ENCODE peak calls at places on chromosomes 4 and X, in nine cellular contexts. K is PC-3; R is left ventricle myocardium inferior; S is spleen; O is CD8-positive, alpha-beta T cell; U is heart left ventricle; C is HCT116; P is GM23338; T is BJ. Y is an unnamed sample.

GRCh38 chr4:125254111-125254510 is 60.6 kb upstream of the FAT4 start:
- DNase-seq in K (no peak), C (no peak), U (no peak), R (no peak), P (no peak), T (peak; percentile 11), S (no peak), O (no peak), Y (no peak)

GRCh38 chr4:138399041-138399440 is 156.9 kb upstream of the SLC7A11 start:
- DNase-seq in U (no peak), C (no peak), O (no peak), T (no peak), S (no peak), R (no peak), K (no peak), P (no peak), Y (no peak)

GRCh38 chrX:68273887-68274286 is 159.4 kb downstream of the OPHN1 start:
- DNase-seq in O (no peak), S (no peak), P (peak; percentile 50), K (no peak), T (no peak), C (peak; percentile 8), U (no peak), R (no peak), Y (no peak)

GRCh38 chr4:189511581-189511980 is 429.1 kb upstream of the FRG1 start:
- DNase-seq in K (no peak), T (no peak), P (no peak), U (no peak), S (no peak), R (no peak), O (no peak), C (no peak), Y (no peak)

GRCh38 chrX:121036951-121037350 is 10.5 kb upstream of the GLUD2 start:
- DNase-seq in U (no peak), R (no peak), S (no peak), O (no peak), K (no peak), P (no peak), C (no peak), T (no peak), Y (no peak)

GRCh38 chr4:19971829-19972228 is 279.9 kb upstream of the SLIT2 start:
- DNase-seq in T (no peak), C (no peak), U (no peak), P (peak; percentile 5), K (peak; percentile 70), S (no peak), R (no peak), O (no peak), Y (no peak)

GRCh38 chr4:169103966-169104412 is 93.9 kb upstream of the CBR4 start:
- DNase-seq in U (no peak), T (no peak), O (no peak), C (no peak), S (no peak), K (peak; percentile 95), P (peak; percentile 85), R (no peak), Y (peak; percentile 85)

GRCh38 chr4:65661469-65661868 is 8.8 kb downstream of the EPHA5 start:
- DNase-seq in O (no peak), U (no peak), R (no peak), P (peak; percentile 35), T (no peak), C (no peak), S (no peak), K (peak; percentile 71), Y (no peak)

GRCh38 chrX:75873993-75874392 is 88.9 kb upstream of the MAGEE2 start:
- DNase-seq in P (no peak), S (no peak), R (no peak), T (no peak), O (no peak), U (no peak), K (no peak), C (no peak), Y (no peak)

GRCh38 chr4:110869862-110870577 is 247.1 kb upstream of the PITX2 start:
- DNase-seq in T (no peak), C (peak; percentile 24), R (no peak), K (no peak), U (no peak), P (no peak), S (no peak), O (no peak), Y (no peak)

GRCh38 chr4:186749611-186750281 is 26.1 kb upstream of the FAT1 start:
- DNase-seq in P (no peak), S (no peak), T (no peak), C (no peak), U (no peak), O (no peak), R (no peak), K (no peak), Y (no peak)

GRCh38 chr4:73866236-73866635 is 3.0 kb upstream of the CXCL1 start:
- DNase-seq in O (no peak), S (no peak), K (no peak), R (no peak), T (no peak), C (no peak), U (no peak), P (no peak), Y (no peak)

GRCh38 chr4:38368612-38369011 is 295.4 kb upstream of the KLF3 start:
- DNase-seq in U (no peak), T (no peak), K (peak; percentile 6), R (no peak), C (no peak), O (no peak), P (no peak), S (no peak), Y (no peak)

DNA sequence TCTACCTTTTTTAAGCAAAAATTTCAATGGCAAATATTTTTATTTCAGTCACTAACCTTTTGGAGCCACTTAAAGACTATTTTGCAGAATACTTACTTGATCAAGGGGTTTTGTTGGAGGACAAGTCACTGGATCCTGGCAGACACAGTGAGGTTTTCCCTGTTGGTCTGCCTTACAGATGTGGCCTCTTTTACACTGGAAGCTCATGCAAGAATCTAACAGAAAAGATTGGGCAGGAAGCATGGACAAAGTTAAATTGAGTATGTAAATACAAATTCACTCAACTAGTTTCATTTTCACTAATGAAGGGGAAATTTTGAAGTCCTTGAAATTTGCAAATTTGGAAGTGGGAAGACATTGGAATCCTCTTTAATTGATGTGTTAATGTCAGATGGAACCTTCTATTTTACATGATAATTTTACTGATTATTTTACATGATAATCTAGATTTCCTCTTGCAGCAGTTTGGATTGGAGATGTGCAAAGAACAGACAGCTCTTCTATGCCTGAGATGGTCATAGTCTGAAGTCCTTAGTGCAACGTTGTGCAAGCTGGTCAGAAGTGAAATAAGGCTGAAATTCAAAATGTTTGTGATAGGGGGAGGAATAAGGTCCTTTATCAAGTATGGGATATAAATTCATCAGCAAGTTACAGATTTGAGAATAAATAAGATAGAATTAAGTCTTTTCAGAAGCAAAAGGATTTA is 38.4 kb downstream of the SPARCL1 start:
- DNase-seq in P (no peak), T (no peak), K (no peak), R (no peak), C (no peak), S (no peak), O (no peak), U (no peak), Y (no peak)
- H3K36me3 ChIP-seq in P (peaks cover 13% of the 10 kb centered on the region), T (no peaks in the 10 kb centered on the region), K (no peaks in the 10 kb centered on the region), R (peaks cover 98% of the 10 kb centered on the region), C (no peaks in the 10 kb centered on the region), S (no peaks in the 10 kb centered on the region), O (no peaks in the 10 kb centered on the region), U (peaks cover 84% of the 10 kb centered on the region), Y (no peaks in the 10 kb centered on the region)

GRCh38 chr4:17583944-17584343 is 6.9 kb downstream of the LAP3 start:
- DNase-seq in O (no peak), K (no peak), C (no peak), T (no peak), U (no peak), P (no peak), R (no peak), S (no peak), Y (no peak)
- H3K36me3 ChIP-seq in O (peaks cover 31% of the 10 kb centered on the region), K (peaks cover 12% of the 10 kb centered on the region), C (peaks cover 25% of the 10 kb centered on the region), T (peaks cover 14% of the 10 kb centered on the region), U (peaks cover 91% of the 10 kb centered on the region), P (peaks cover 39% of the 10 kb centered on the region), R (peaks cover 85% of the 10 kb centered on the region), S (no peaks in the 10 kb centered on the region), Y (peaks cover 9% of the 10 kb centered on the region)

DNA sequence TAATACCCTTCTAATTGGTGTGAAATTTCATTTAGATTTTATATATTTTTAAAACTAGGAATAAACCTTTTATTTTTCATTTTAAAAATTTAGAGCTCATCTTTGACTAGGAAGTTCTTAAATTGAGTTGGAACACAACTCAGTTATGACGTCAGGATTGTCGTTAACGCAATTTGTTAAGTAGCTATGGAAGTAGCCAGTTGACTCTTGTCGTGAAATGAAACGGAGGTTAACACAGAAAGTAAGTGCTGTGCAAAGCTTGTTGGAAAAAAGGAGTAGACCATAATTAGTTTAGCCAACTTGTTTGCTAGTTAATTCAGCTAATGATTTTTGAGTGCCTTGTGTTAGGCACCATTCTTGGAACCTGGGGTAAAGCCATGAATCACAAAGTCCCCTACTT is 18.3 kb downstream of the LARP7 start:
- DNase-seq in R (no peak), T (no peak), S (no peak), K (no peak), U (no peak), O (no peak), C (no peak), P (no peak), Y (no peak)
- H3K36me3 ChIP-seq in R (peaks cover 88% of the 10 kb centered on the region), T (peaks cover 1% of the 10 kb centered on the region), S (peaks cover 2% of the 10 kb centered on the region), K (peaks cover 4% of the 10 kb centered on the region), U (peaks cover 96% of the 10 kb centered on the region), O (peaks cover 34% of the 10 kb centered on the region), C (peaks cover 31% of the 10 kb centered on the region), P (no peaks in the 10 kb centered on the region), Y (peaks cover 44% of the 10 kb centered on the region)

DNA sequence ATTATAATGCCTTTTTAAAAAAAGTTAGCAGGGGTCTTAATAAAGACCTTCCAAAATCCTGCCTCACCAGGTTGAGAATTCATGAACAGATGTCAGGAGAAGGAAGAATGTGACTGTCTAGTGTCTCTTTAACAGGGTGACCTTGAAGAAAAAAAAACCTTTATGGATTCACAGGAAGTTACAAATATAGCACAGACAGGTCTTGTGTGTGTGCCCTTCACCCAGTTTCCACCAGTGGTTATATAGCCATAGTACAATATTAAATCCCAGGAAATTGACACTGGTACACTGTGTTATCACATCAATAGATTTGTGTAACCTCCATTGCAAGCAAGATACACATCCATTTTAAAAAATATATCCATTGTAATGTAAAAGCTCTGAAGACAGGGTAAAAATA is 43.7 kb downstream of the HADH start:
- DNase-seq in P (no peak), S (no peak), C (no peak), O (no peak), R (no peak), K (no peak), T (no peak), U (no peak), Y (no peak)
- H3K36me3 ChIP-seq in P (peaks cover 8% of the 10 kb centered on the region), S (no peaks in the 10 kb centered on the region), C (no peaks in the 10 kb centered on the region), O (no peaks in the 10 kb centered on the region), R (peaks cover 67% of the 10 kb centered on the region), K (no peaks in the 10 kb centered on the region), T (no peaks in the 10 kb centered on the region), U (peaks cover 71% of the 10 kb centered on the region), Y (peaks cover 2% of the 10 kb centered on the region)

GRCh38 chr4:1318046-1318375 is 28.3 kb downstream of the MAEA start:
- DNase-seq in R (peak; percentile 11), P (no peak), C (no peak), U (peak; percentile 14), O (no peak), T (no peak), S (peak; percentile 64), K (no peak), Y (no peak)
- H3K36me3 ChIP-seq in R (peaks cover 77% of the 10 kb centered on the region), P (peaks cover 18% of the 10 kb centered on the region), C (peaks cover 32% of the 10 kb centered on the region), U (peaks cover 71% of the 10 kb centered on the region), O (peaks cover 13% of the 10 kb centered on the region), T (peaks cover 48% of the 10 kb centered on the region), S (peaks cover 5% of the 10 kb centered on the region), K (no peaks in the 10 kb centered on the region), Y (no peaks in the 10 kb centered on the region)

GRCh38 chrX:130051176-130051845 is 59.0 kb downstream of the ELF4 start:
- DNase-seq in O (no peak), P (no peak), K (no peak), U (no peak), C (no peak), T (no peak), R (no peak), S (no peak), Y (no peak)
- H3K36me3 ChIP-seq in O (peaks cover 4% of the 10 kb centered on the region), P (no peaks in the 10 kb centered on the region), K (peaks cover 5% of the 10 kb centered on the region), U (peaks cover 64% of the 10 kb centered on the region), C (peaks cover 18% of the 10 kb centered on the region), T (peaks cover 12% of the 10 kb centered on the region), R (peaks cover 59% of the 10 kb centered on the region), S (no peaks in the 10 kb centered on the region), Y (peaks cover 9% of the 10 kb centered on the region)

Y was measured in neural progenitor cell.